ENCODE peak calls at places on chromosomes 1 and 21, in eight cellular contexts. One of them, this sample, is unnamed.

GRCh38 chr21:29817450-29817849 is 122.3 kb downstream of the GRIK1 start:
- DNase-seq in left ventricle myocardium inferior: no peak
- DNase-seq in ACHN: no peak
- DNase-seq in frontal cortex: no peak
- DNase-seq in SK-MEL-5: no peak
- DNase-seq in psoas muscle: no peak
- DNase-seq in Daoy: no peak
- DNase-seq in SHP77: no peak
- DNase-seq in this sample: no peak

GRCh38 chr1:110554871-110555801 is 36.2 kb upstream of the KCNA10 start:
- DNase-seq in left ventricle myocardium inferior: peak
- DNase-seq in ACHN: no peak
- DNase-seq in frontal cortex: peak
- DNase-seq in SK-MEL-5: peak
- DNase-seq in psoas muscle: peak
- DNase-seq in Daoy: peak
- DNase-seq in SHP77: no peak
- DNase-seq in this sample: no peak

GRCh38 chr21:44455524-44456206 is 355 bp downstream of the LRRC3 start:
- DNase-seq in left ventricle myocardium inferior: peak
- DNase-seq in ACHN: peak
- DNase-seq in frontal cortex: peak
- DNase-seq in SK-MEL-5: peak
- DNase-seq in psoas muscle: no peak
- DNase-seq in Daoy: peak
- DNase-seq in SHP77: no peak
- DNase-seq in this sample: no peak

GRCh38 chr1:20185834-20186782 is at the start of the genes PLA2G2C and UBXN10:
- DNase-seq in left ventricle myocardium inferior: peak
- DNase-seq in ACHN: no peak
- DNase-seq in frontal cortex: peak
- DNase-seq in SK-MEL-5: no peak
- DNase-seq in psoas muscle: peak
- DNase-seq in Daoy: peak
- DNase-seq in SHP77: no peak
- DNase-seq in this sample: no peak

GRCh38 chr1:71780681-71781080 is 501.7 kb downstream of the NEGR1 start:
- DNase-seq in left ventricle myocardium inferior: no peak
- DNase-seq in ACHN: no peak
- DNase-seq in frontal cortex: no peak
- DNase-seq in SK-MEL-5: no peak
- DNase-seq in psoas muscle: no peak
- DNase-seq in Daoy: peak
- DNase-seq in SHP77: no peak
- DNase-seq in this sample: no peak

GRCh38 chr1:63931468-63931867 is 157.7 kb downstream of the ROR1 start:
- DNase-seq in left ventricle myocardium inferior: no peak
- DNase-seq in ACHN: no peak
- DNase-seq in frontal cortex: no peak
- DNase-seq in SK-MEL-5: no peak
- DNase-seq in psoas muscle: no peak
- DNase-seq in Daoy: peak
- DNase-seq in SHP77: no peak
- DNase-seq in this sample: no peak

GRCh38 chr1:206963119-206963712 is 7.0 kb downstream of the FCAMR start:
- DNase-seq in left ventricle myocardium inferior: no peak
- DNase-seq in ACHN: no peak
- DNase-seq in frontal cortex: no peak
- DNase-seq in SK-MEL-5: no peak
- DNase-seq in psoas muscle: no peak
- DNase-seq in Daoy: no peak
- DNase-seq in SHP77: no peak
- DNase-seq in this sample: no peak

GRCh38 chr1:93661829-93662474 is 19.7 kb downstream of the BCAR3 start:
- DNase-seq in left ventricle myocardium inferior: no peak
- DNase-seq in ACHN: peak
- DNase-seq in frontal cortex: no peak
- DNase-seq in SK-MEL-5: peak
- DNase-seq in psoas muscle: no peak
- DNase-seq in Daoy: peak
- DNase-seq in SHP77: no peak
- DNase-seq in this sample: no peak

GRCh38 chr1:67791686-67792475 is 41.4 kb downstream of the GNG12 start:
- DNase-seq in left ventricle myocardium inferior: no peak
- DNase-seq in ACHN: peak
- DNase-seq in frontal cortex: no peak
- DNase-seq in SK-MEL-5: peak
- DNase-seq in psoas muscle: no peak
- DNase-seq in Daoy: peak
- DNase-seq in SHP77: no peak
- DNase-seq in this sample: no peak

GRCh38 chr21:31191553-31191952 is 152.5 kb downstream of the TIAM1 start:
- DNase-seq in left ventricle myocardium inferior: no peak
- DNase-seq in ACHN: no peak
- DNase-seq in frontal cortex: no peak
- DNase-seq in SK-MEL-5: no peak
- DNase-seq in psoas muscle: no peak
- DNase-seq in Daoy: no peak
- DNase-seq in SHP77: no peak
- DNase-seq in this sample: no peak

GRCh38 chr1:55305735-55306134 is 90.6 kb upstream of the USP24 start:
- DNase-seq in left ventricle myocardium inferior: no peak
- DNase-seq in ACHN: no peak
- DNase-seq in frontal cortex: no peak
- DNase-seq in SK-MEL-5: no peak
- DNase-seq in psoas muscle: no peak
- DNase-seq in Daoy: peak
- DNase-seq in SHP77: no peak
- DNase-seq in this sample: no peak

GRCh38 chr21:19181604-19182140 is 778.1 kb upstream of the TMPRSS15 start:
- DNase-seq in left ventricle myocardium inferior: no peak
- DNase-seq in ACHN: no peak
- DNase-seq in frontal cortex: no peak
- DNase-seq in SK-MEL-5: no peak
- DNase-seq in psoas muscle: no peak
- DNase-seq in Daoy: no peak
- DNase-seq in SHP77: no peak
- DNase-seq in this sample: no peak

GRCh38 chr1:210262167-210262896 is 29.7 kb downstream of the SERTAD4 start:
- DNase-seq in left ventricle myocardium inferior: peak
- DNase-seq in ACHN: peak
- DNase-seq in frontal cortex: no peak
- DNase-seq in SK-MEL-5: peak
- DNase-seq in psoas muscle: no peak
- DNase-seq in Daoy: peak
- DNase-seq in SHP77: no peak
- DNase-seq in this sample: no peak

GRCh38 chr1:236913371-236914037 is 90.7 kb downstream of the MT1HL1 start:
- DNase-seq in left ventricle myocardium inferior: no peak
- DNase-seq in ACHN: no peak
- DNase-seq in frontal cortex: no peak
- DNase-seq in SK-MEL-5: no peak
- DNase-seq in psoas muscle: no peak
- DNase-seq in Daoy: no peak
- DNase-seq in SHP77: no peak
- DNase-seq in this sample: no peak

GRCh38 chr21:42051788-42052187 is 19.3 kb upstream of the UMODL1 start:
- DNase-seq in left ventricle myocardium inferior: no peak
- DNase-seq in ACHN: no peak
- DNase-seq in frontal cortex: no peak
- DNase-seq in SK-MEL-5: no peak
- DNase-seq in psoas muscle: no peak
- DNase-seq in Daoy: no peak
- DNase-seq in SHP77: no peak
- DNase-seq in this sample: no peak

GRCh38 chr1:112358798-112359408 is 37.1 kb upstream of the CTTNBP2NL start:
- DNase-seq in left ventricle myocardium inferior: peak
- DNase-seq in ACHN: peak
- DNase-seq in frontal cortex: peak
- DNase-seq in SK-MEL-5: peak
- DNase-seq in psoas muscle: peak
- DNase-seq in Daoy: peak
- DNase-seq in SHP77: peak
- DNase-seq in this sample: peak

GRCh38 chr21:42997053-42997452 is 22.7 kb downstream of the PKNOX1 start:
- DNase-seq in left ventricle myocardium inferior: peak
- DNase-seq in ACHN: peak
- DNase-seq in frontal cortex: no peak
- DNase-seq in SK-MEL-5: no peak
- DNase-seq in psoas muscle: peak
- DNase-seq in Daoy: peak
- DNase-seq in SHP77: no peak
- DNase-seq in this sample: no peak

GRCh38 chr1:65001238-65001792 is 35.0 kb upstream of the JAK1 start:
- DNase-seq in left ventricle myocardium inferior: peak
- DNase-seq in ACHN: no peak
- DNase-seq in frontal cortex: peak
- DNase-seq in SK-MEL-5: no peak
- DNase-seq in psoas muscle: peak
- DNase-seq in Daoy: no peak
- DNase-seq in SHP77: no peak
- DNase-seq in this sample: peak

GRCh38 chr1:20511518-20512428 is 3.8 kb upstream of the MUL1 start:
- DNase-seq in left ventricle myocardium inferior: no peak
- DNase-seq in ACHN: no peak
- DNase-seq in frontal cortex: no peak
- DNase-seq in SK-MEL-5: peak
- DNase-seq in psoas muscle: no peak
- DNase-seq in Daoy: no peak
- DNase-seq in SHP77: no peak
- DNase-seq in this sample: no peak

GRCh38 chr1:112998592-112999235 is 42.7 kb upstream of the SLC16A1 start:
- DNase-seq in left ventricle myocardium inferior: peak
- DNase-seq in ACHN: no peak
- DNase-seq in frontal cortex: peak
- DNase-seq in SK-MEL-5: peak
- DNase-seq in psoas muscle: peak
- DNase-seq in Daoy: peak
- DNase-seq in SHP77: no peak
- DNase-seq in this sample: peak

GRCh38 chr1:146036990-146037646 is 15.6 kb upstream of the HJV start:
- DNase-seq in left ventricle myocardium inferior: peak
- DNase-seq in ACHN: peak
- DNase-seq in frontal cortex: no peak
- DNase-seq in SK-MEL-5: peak
- DNase-seq in psoas muscle: peak
- DNase-seq in Daoy: peak
- DNase-seq in SHP77: peak
- DNase-seq in this sample: peak

GRCh38 chr1:215657016-215657415 is 89.9 kb downstream of the KCTD3 start:
- DNase-seq in left ventricle myocardium inferior: no peak
- DNase-seq in ACHN: no peak
- DNase-seq in frontal cortex: no peak
- DNase-seq in SK-MEL-5: no peak
- DNase-seq in psoas muscle: no peak
- DNase-seq in Daoy: no peak
- DNase-seq in SHP77: no peak
- DNase-seq in this sample: no peak

GRCh38 chr1:240031009-240031408 is 60.7 kb upstream of the FMN2 start:
- DNase-seq in left ventricle myocardium inferior: no peak
- DNase-seq in ACHN: peak
- DNase-seq in frontal cortex: no peak
- DNase-seq in SK-MEL-5: no peak
- DNase-seq in psoas muscle: no peak
- DNase-seq in Daoy: peak
- DNase-seq in SHP77: no peak
- DNase-seq in this sample: no peak

GRCh38 chr1:59076612-59077011 is 220.3 kb upstream of the FGGY start:
- DNase-seq in left ventricle myocardium inferior: no peak
- DNase-seq in ACHN: peak
- DNase-seq in frontal cortex: no peak
- DNase-seq in SK-MEL-5: peak
- DNase-seq in psoas muscle: no peak
- DNase-seq in Daoy: no peak
- DNase-seq in SHP77: no peak
- DNase-seq in this sample: no peak

GRCh38 chr1:221227872-221228337 is 348.7 kb downstream of the HLX start:
- DNase-seq in left ventricle myocardium inferior: no peak
- DNase-seq in ACHN: no peak
- DNase-seq in frontal cortex: no peak
- DNase-seq in SK-MEL-5: no peak
- DNase-seq in psoas muscle: no peak
- DNase-seq in Daoy: no peak
- DNase-seq in SHP77: no peak
- DNase-seq in this sample: no peak